ENCODE peak calls at places on chromosomes 16 and 17, in seven cellular contexts. Z is midbrain, T is body of pancreas, V is hepatic stellate cell, Q is uterus, M is C1 segment of cervical spinal cord, E is HT1080. R is an unnamed sample.

GRCh38 chr16:26413780-26414179 is 652.9 kb upstream of the C16orf82 start:
- DNase-seq in Z (no peak), Q (no peak), M (no peak), E (no peak), T (no peak), V (no peak), R (no peak)

GRCh38 chr16:471353-472198 is 46.1 kb downstream of the RAB11FIP3 start:
- DNase-seq in T (no peak), Q (no peak), M (peak; percentile 85), V (no peak), E (no peak), Z (peak; percentile 93), R (no peak)

GRCh38 chr17:69485901-69486643 is 71.6 kb downstream of the MAP2K6 start:
- DNase-seq in T (no peak), E (no peak), Q (no peak), V (no peak), Z (no peak), M (no peak), R (no peak)

GRCh38 chr17:33057564-33057963 is 65.9 kb downstream of the SPACA3 start:
- DNase-seq in T (no peak), Q (no peak), E (peak; percentile 10), M (no peak), V (no peak), Z (no peak), R (no peak)

GRCh38 chr16:47817048-47817447 is 338.7 kb downstream of the ABCC12 start:
- DNase-seq in V (no peak), E (no peak), T (no peak), M (no peak), Q (no peak), Z (no peak), R (no peak)

GRCh38 chr17:12789075-12789975 is at the start of gene ARHGAP44:
- DNase-seq in Z (peak; percentile 68), V (peak; percentile 78), T (peak; percentile 61), Q (peak; percentile 54), M (peak; percentile 19), E (peak; percentile 23), R (no peak)

GRCh38 chr17:63545302-63545928 is 4.9 kb upstream of the DCAF7 start:
- DNase-seq in M (no peak), V (peak; percentile 13), E (no peak), Z (no peak), Q (no peak), T (no peak), R (no peak)

GRCh38 chr16:15741207-15741871 is 91.3 kb downstream of the NDE1 start:
- DNase-seq in Z (no peak), E (no peak), T (no peak), Q (no peak), V (no peak), M (no peak), R (no peak)

GRCh38 chr17:34465756-34466155 is 102.7 kb upstream of the CCL1 start:
- DNase-seq in T (no peak), V (no peak), Z (no peak), Q (no peak), E (no peak), M (no peak), R (no peak)

GRCh38 chr16:12235110-12235509 is 258.6 kb downstream of the SNX29 start:
- DNase-seq in E (no peak), M (no peak), V (no peak), Z (peak; percentile 14), T (no peak), Q (no peak), R (no peak)

GRCh38 chr17:74833501-74834361 is 26.0 kb downstream of the GRIN2C start:
- DNase-seq in E (peak; percentile 47), T (peak; percentile 28), M (peak; percentile 62), Q (no peak), V (peak; percentile 55), Z (no peak), R (no peak)

GRCh38 chr16:49472598-49472997 is 99.0 kb downstream of the C16orf78 start:
- DNase-seq in T (no peak), E (no peak), M (no peak), Z (no peak), Q (peak; percentile 11), V (no peak), R (no peak)

GRCh38 chr16:68363847-68364600 is 53.2 kb downstream of the PRMT7 start:
- DNase-seq in Z (no peak), Q (no peak), V (peak; percentile 45), T (no peak), E (no peak), M (no peak), R (no peak)

GRCh38 chr16:4350787-4351659 is at the start of gene PAM16:
- DNase-seq in Q (peak; percentile 97), V (peak; percentile 94), E (peak; percentile 89), T (peak; percentile 97), M (peak; percentile 85), Z (peak; percentile 95), R (no peak)

GRCh38 chr17:2435852-2436251 is 35.0 kb upstream of the MNT start:
- DNase-seq in M (no peak), T (peak; percentile 78), V (no peak), Q (no peak), Z (no peak), E (no peak), R (no peak)

GRCh38 chr17:12070561-12070960 is 49.9 kb downstream of the MAP2K4 start:
- DNase-seq in T (no peak), Q (no peak), V (peak; percentile 46), Z (no peak), M (no peak), E (peak; percentile 57), R (no peak)

GRCh38 chr17:67376509-67376891 is 581 bp upstream of the PITPNC1 start:
- DNase-seq in T (peak; percentile 40), Z (no peak), M (no peak), Q (peak; percentile 28), E (no peak), V (peak; percentile 51), R (no peak)

GRCh38 chr17:58184308-58184985 is 8.1 kb upstream of the EPX start:
- DNase-seq in M (no peak), Q (no peak), Z (no peak), T (no peak), E (peak; percentile 84), V (no peak), R (no peak)

GRCh38 chr17:57243171-57243622 is 13.1 kb upstream of the MSI2 start:
- DNase-seq in E (peak; percentile 54), Z (peak; percentile 44), V (peak; percentile 70), Q (peak; percentile 58), T (peak; percentile 66), M (no peak), R (no peak)

GRCh38 chr17:42843358-42843934 is 934 bp upstream of the AOC2 start:
- DNase-seq in E (peak; percentile 44), T (peak; percentile 64), Z (peak; percentile 58), M (no peak), Q (no peak), V (peak; percentile 87), R (no peak)

GRCh38 chr17:74343121-74343520 is 17.1 kb downstream of the KIF19 start:
- DNase-seq in V (no peak), Z (no peak), Q (no peak), T (no peak), M (no peak), E (no peak), R (no peak)

GRCh38 chr16:66093217-66093616 is 273.3 kb upstream of the CDH5 start:
- DNase-seq in M (no peak), Q (no peak), E (no peak), T (no peak), Z (no peak), V (no peak), R (no peak)

GRCh38 chr17:3529817-3530741 is 27.5 kb downstream of the TRPV3 start:
- DNase-seq in M (no peak), Z (peak; percentile 48), E (no peak), T (peak; percentile 71), Q (no peak), V (peak; percentile 43), R (no peak)

GRCh38 chr16:58451945-58452401 is 48.0 kb upstream of the NDRG4 start:
- DNase-seq in E (peak; percentile 66), M (no peak), T (no peak), Z (no peak), Q (peak; percentile 61), V (no peak), R (peak; percentile 16)

GRCh38 chr16:85417156-85417860 is 195.8 kb upstream of the GSE1 start:
- DNase-seq in M (no peak), E (no peak), Z (no peak), V (no peak), T (peak; percentile 1), Q (peak; percentile 12), R (no peak)

GRCh38 chr17:56909742-56910508 is 3.9 kb downstream of the TRIM25 start:
- DNase-seq in T (peak; percentile 8), Q (peak; percentile 53), E (no peak), Z (no peak), M (no peak), V (no peak), R (no peak)

GRCh38 chr17:57370051-57370581 is 113.8 kb downstream of the MSI2 start:
- DNase-seq in T (no peak), Q (no peak), E (no peak), M (no peak), V (peak; percentile 26), Z (no peak), R (peak; percentile 94)

GRCh38 chr16:27920391-27920891 is 143.1 kb downstream of the GSG1L start:
- DNase-seq in M (no peak), T (no peak), Q (no peak), E (peak; percentile 5), Z (peak; percentile 24), V (no peak), R (no peak)

GRCh38 chr16:56807011-56807675 is 57.9 kb upstream of the SLC12A3 start:
- DNase-seq in E (peak; percentile 58), Z (no peak), T (no peak), V (peak; percentile 48), Q (no peak), M (no peak), R (no peak)

GRCh38 chr16:75086281-75086680 is 30.3 kb downstream of the LDHD start:
- DNase-seq in Z (no peak), Q (no peak), T (no peak), E (no peak), M (no peak), V (no peak), R (no peak)

GRCh38 chr17:38705803-38706624 is 941 bp downstream of the MLLT6 start:
- DNase-seq in Z (peak; percentile 33), M (no peak), V (peak; percentile 76), E (peak; percentile 40), Q (peak; percentile 66), T (peak; percentile 57), R (no peak)

GRCh38 chr17:6045621-6046357 is 24.4 kb upstream of the WSCD1 start:
- DNase-seq in T (no peak), Z (peak; percentile 18), V (no peak), Q (no peak), M (no peak), E (no peak), R (no peak)

GRCh38 chr17:48547839-48548686 is 3.2 kb upstream of the HOXB2 start:
- DNase-seq in E (no peak), M (no peak), Q (no peak), V (peak; percentile 73), T (no peak), Z (no peak), R (no peak)

GRCh38 chr17:74555427-74555826 is 9.5 kb upstream of the CD300C start:
- DNase-seq in M (no peak), Z (no peak), T (no peak), V (no peak), Q (no peak), E (no peak), R (no peak)

GRCh38 chr17:48593126-48593829 is at the start of gene HOXB5:
- DNase-seq in T (no peak), E (no peak), Z (no peak), Q (no peak), V (no peak), M (no peak), R (no peak)

R was measured in epithelial cell of proximal tubule.